ENCODE peak calls at places on chromosomes 3 and 15, in ten cellular contexts. Y is foreskin fibroblast; B is ELR; L is fibroblast of pulmonary artery; V is cardiac fibroblast; Z is posterior cingulate gyrus; G is activated T-cell treated with anti-CD3 and anti-CD28 coated beads for 24 hours; W is SK-N-DZ; J is GM23248; P is stimulated activated CD8-positive, alpha-beta memory T cell treated with anti-CD3 and anti-CD28 coated beads, Interleukin-2, amount 100 ng/mL, for 1 hour. S is an unnamed sample.

GRCh38 chr3:3776607-3777006 is 22.6 kb upstream of the LRRN1 start:
- DNase-seq in Y (no peak), B (no peak), L (no peak), V (no peak), Z (no peak), G (no peak), W (no peak), J (no peak), P (no peak), S (no peak)

GRCh38 chr3:72560857-72561675 is 287.2 kb downstream of the SHQ1 start:
- DNase-seq in Y (no peak), B (no peak), L (no peak), V (no peak), Z (no peak), G (no peak), W (no peak), J (no peak), P (no peak), S (no peak)

GRCh38 chr3:17808994-17809393 is 66.6 kb upstream of the TBC1D5 start:
- DNase-seq in Y (peak), B (peak), L (peak), V (peak), Z (no peak), G (no peak), W (no peak), J (peak), P (no peak), S (no peak)

GRCh38 chr3:190279690-190280089 is 42.6 kb downstream of the CLDN1 start:
- DNase-seq in Y (no peak), B (no peak), L (no peak), V (no peak), Z (no peak), G (no peak), W (no peak), J (no peak), P (no peak), S (no peak)

GRCh38 chr3:58824285-58824684 is 157.7 kb upstream of the FAM3D start:
- DNase-seq in Y (peak), B (peak), L (peak), V (peak), Z (peak), G (no peak), W (peak), J (peak), P (peak), S (peak)

GRCh38 chr3:114770874-114771273 is 376.2 kb downstream of the ZBTB20 start:
- DNase-seq in Y (peak), B (peak), L (peak), V (peak), Z (no peak), G (no peak), W (no peak), J (peak), P (no peak), S (no peak)

GRCh38 chr3:122942241-122942640 is 85.3 kb downstream of the SEMA5B start:
- DNase-seq in Y (no peak), B (peak), L (no peak), V (no peak), Z (no peak), G (no peak), W (no peak), J (peak), P (no peak), S (no peak)

GRCh38 chr3:13091898-13092620 is 18.8 kb upstream of the IQSEC1 start:
- DNase-seq in Y (peak), B (peak), L (peak), V (peak), Z (peak), G (peak), W (peak), J (peak), P (peak), S (peak)

GRCh38 chr15:60781211-60781713 is 302.3 kb upstream of the ICE2 start:
- DNase-seq in Y (no peak), B (no peak), L (no peak), V (no peak), Z (no peak), G (no peak), W (no peak), J (no peak), P (no peak), S (no peak)

GRCh38 chr15:25862469-25863066 is 559 bp downstream of the ATP10A start:
- DNase-seq in Y (no peak), B (no peak), L (peak), V (peak), Z (no peak), G (no peak), W (no peak), J (peak), P (no peak), S (no peak)

GRCh38 chr3:166575166-166575565 is 737.9 kb upstream of the BCHE start:
- DNase-seq in Y (no peak), B (no peak), L (no peak), V (no peak), Z (no peak), G (no peak), W (no peak), J (no peak), P (no peak), S (no peak)

GRCh38 chr15:74396146-74396438 is 28.6 kb upstream of the CYP11A1 start:
- DNase-seq in Y (no peak), B (no peak), L (no peak), V (no peak), Z (no peak), G (no peak), W (no peak), J (peak), P (no peak), S (no peak)

GRCh38 chr3:106262976-106263375 is 394.2 kb upstream of the CBLB start:
- DNase-seq in Y (no peak), B (no peak), L (peak), V (no peak), Z (no peak), G (no peak), W (no peak), J (peak), P (no peak), S (peak)

GRCh38 chr15:73753250-73754130 is at the start of gene INSYN1:
- DNase-seq in Y (peak), B (peak), L (peak), V (peak), Z (peak), G (no peak), W (no peak), J (peak), P (no peak), S (peak)

GRCh38 chr15:68080783-68081182 is 26.7 kb downstream of the PIAS1 start:
- DNase-seq in Y (no peak), B (no peak), L (no peak), V (no peak), Z (no peak), G (no peak), W (no peak), J (no peak), P (no peak), S (no peak)

GRCh38 chr3:98333989-98334606 is 19.6 kb upstream of the OR5K4 start:
- DNase-seq in Y (peak), B (no peak), L (no peak), V (no peak), Z (no peak), G (no peak), W (no peak), J (no peak), P (no peak), S (no peak)

GRCh38 chr3:156483426-156483825 is 71.5 kb downstream of the SSR3 start:
- DNase-seq in Y (peak), B (peak), L (peak), V (peak), Z (no peak), G (no peak), W (no peak), J (peak), P (no peak), S (no peak)

GRCh38 chr3:173098959-173099358 is 42.1 kb downstream of the SPATA16 start:
- DNase-seq in Y (no peak), B (no peak), L (no peak), V (no peak), Z (no peak), G (no peak), W (no peak), J (no peak), P (no peak), S (no peak)

S was measured in HuH-7.5.